ENCODE peak calls at places on chromosomes 13 and 19, in nine cellular contexts. One of them, this sample, is unnamed.
A peak's percentile ranks its signal among the peaks of the same experiment; 100 is the strongest.

GRCh38 chr13:101149735-101150380 is 266.4 kb downstream of the NALCN start:
- DNase-seq in cardiac fibroblast: peak; percentile 30
- DNase-seq in lower leg skin: no peak
- DNase-seq in tibial nerve: no peak
- DNase-seq in thoracic aorta: no peak
- DNase-seq in neural progenitor cell: peak; percentile 62
- DNase-seq in fibroblast of the aortic adventitia: peak; percentile 59
- DNase-seq in A549: peak; percentile 3
- DNase-seq in Caco-2: no peak
- DNase-seq in this sample: no peak

GRCh38 chr19:38812004-38812840 is 523 bp downstream of the LGALS4 start:
- DNase-seq in cardiac fibroblast: no peak
- DNase-seq in A549: no peak
- DNase-seq in lower leg skin: no peak
- DNase-seq in tibial nerve: no peak
- DNase-seq in thoracic aorta: no peak
- DNase-seq in neural progenitor cell: no peak
- DNase-seq in fibroblast of the aortic adventitia: no peak
- DNase-seq in Caco-2: no peak
- DNase-seq in this sample: no peak

GRCh38 chr13:93227906-93228801 is 1.5 kb downstream of the GPC6 start:
- DNase-seq in lower leg skin: no peak
- DNase-seq in cardiac fibroblast: peak; percentile 93
- DNase-seq in A549: no peak
- DNase-seq in thoracic aorta: no peak
- DNase-seq in fibroblast of the aortic adventitia: peak; percentile 90
- DNase-seq in Caco-2: no peak
- DNase-seq in tibial nerve: peak; percentile 51
- DNase-seq in neural progenitor cell: peak; percentile 93
- DNase-seq in this sample: peak; percentile 67

GRCh38 chr19:5953680-5954213 is 24.2 kb downstream of the RANBP3 start:
- DNase-seq in lower leg skin: no peak
- DNase-seq in tibial nerve: no peak
- DNase-seq in neural progenitor cell: no peak
- DNase-seq in cardiac fibroblast: no peak
- DNase-seq in fibroblast of the aortic adventitia: no peak
- DNase-seq in thoracic aorta: no peak
- DNase-seq in A549: no peak
- DNase-seq in Caco-2: no peak
- DNase-seq in this sample: no peak

GRCh38 chr19:45798995-45799517 is 6.4 kb upstream of the DMWD start:
- DNase-seq in neural progenitor cell: peak; percentile 72
- DNase-seq in cardiac fibroblast: peak; percentile 90
- DNase-seq in tibial nerve: peak; percentile 65
- DNase-seq in fibroblast of the aortic adventitia: peak; percentile 93
- DNase-seq in A549: peak; percentile 94
- DNase-seq in Caco-2: no peak
- DNase-seq in thoracic aorta: no peak
- DNase-seq in lower leg skin: no peak
- DNase-seq in this sample: peak; percentile 71

GRCh38 chr19:8143041-8143440 is 6.4 kb downstream of the FBN3 start:
- DNase-seq in thoracic aorta: no peak
- DNase-seq in fibroblast of the aortic adventitia: no peak
- DNase-seq in tibial nerve: no peak
- DNase-seq in A549: no peak
- DNase-seq in lower leg skin: no peak
- DNase-seq in neural progenitor cell: no peak
- DNase-seq in cardiac fibroblast: no peak
- DNase-seq in Caco-2: no peak
- DNase-seq in this sample: no peak

GRCh38 chr13:53217221-53217620 is 188.6 kb downstream of the OLFM4 start:
- DNase-seq in lower leg skin: no peak
- DNase-seq in fibroblast of the aortic adventitia: no peak
- DNase-seq in tibial nerve: no peak
- DNase-seq in A549: no peak
- DNase-seq in Caco-2: no peak
- DNase-seq in thoracic aorta: no peak
- DNase-seq in neural progenitor cell: no peak
- DNase-seq in cardiac fibroblast: no peak
- DNase-seq in this sample: no peak

GRCh38 chr13:111924676-111925075 is 142.3 kb upstream of the SOX1 start:
- DNase-seq in A549: no peak
- DNase-seq in Caco-2: no peak
- DNase-seq in neural progenitor cell: no peak
- DNase-seq in fibroblast of the aortic adventitia: no peak
- DNase-seq in thoracic aorta: no peak
- DNase-seq in tibial nerve: no peak
- DNase-seq in cardiac fibroblast: no peak
- DNase-seq in lower leg skin: no peak
- DNase-seq in this sample: no peak

GRCh38 chr19:10975374-10976036 is 14.7 kb downstream of the SMARCA4 start:
- DNase-seq in lower leg skin: no peak
- DNase-seq in neural progenitor cell: no peak
- DNase-seq in cardiac fibroblast: peak; percentile 85
- DNase-seq in tibial nerve: peak; percentile 48
- DNase-seq in A549: no peak
- DNase-seq in thoracic aorta: no peak
- DNase-seq in fibroblast of the aortic adventitia: peak; percentile 88
- DNase-seq in Caco-2: no peak
- DNase-seq in this sample: no peak

GRCh38 chr19:55341191-55342043 is 1.7 kb downstream of the KMT5C start:
- DNase-seq in Caco-2: peak; percentile 87
- DNase-seq in lower leg skin: no peak
- DNase-seq in thoracic aorta: no peak
- DNase-seq in A549: peak; percentile 93
- DNase-seq in tibial nerve: peak; percentile 39
- DNase-seq in neural progenitor cell: peak; percentile 93
- DNase-seq in cardiac fibroblast: peak; percentile 71
- DNase-seq in fibroblast of the aortic adventitia: peak; percentile 47
- DNase-seq in this sample: peak; percentile 50

GRCh38 chr13:41554626-41555386 is 97.5 kb downstream of the RGCC start:
- DNase-seq in tibial nerve: no peak
- DNase-seq in neural progenitor cell: no peak
- DNase-seq in Caco-2: no peak
- DNase-seq in A549: no peak
- DNase-seq in thoracic aorta: no peak
- DNase-seq in fibroblast of the aortic adventitia: no peak
- DNase-seq in lower leg skin: no peak
- DNase-seq in cardiac fibroblast: no peak
- DNase-seq in this sample: no peak

GRCh38 chr19:40614595-40615411 is 13.6 kb downstream of the LTBP4 start:
- DNase-seq in neural progenitor cell: peak; percentile 92
- DNase-seq in lower leg skin: peak; percentile 92
- DNase-seq in A549: no peak
- DNase-seq in thoracic aorta: no peak
- DNase-seq in fibroblast of the aortic adventitia: peak; percentile 95
- DNase-seq in cardiac fibroblast: peak; percentile 98
- DNase-seq in Caco-2: peak; percentile 94
- DNase-seq in tibial nerve: peak; percentile 92
- DNase-seq in this sample: no peak

GRCh38 chr19:55931936-55932386 is at the start of gene NLRP13:
- DNase-seq in cardiac fibroblast: no peak
- DNase-seq in Caco-2: no peak
- DNase-seq in tibial nerve: no peak
- DNase-seq in A549: no peak
- DNase-seq in lower leg skin: no peak
- DNase-seq in neural progenitor cell: no peak
- DNase-seq in fibroblast of the aortic adventitia: no peak
- DNase-seq in thoracic aorta: no peak
- DNase-seq in this sample: no peak

GRCh38 chr13:81172603-81173002 is 831.7 kb upstream of the SPRY2 start:
- DNase-seq in cardiac fibroblast: no peak
- DNase-seq in tibial nerve: no peak
- DNase-seq in lower leg skin: no peak
- DNase-seq in thoracic aorta: no peak
- DNase-seq in Caco-2: no peak
- DNase-seq in neural progenitor cell: no peak
- DNase-seq in A549: no peak
- DNase-seq in fibroblast of the aortic adventitia: no peak
- DNase-seq in this sample: no peak

DNA sequence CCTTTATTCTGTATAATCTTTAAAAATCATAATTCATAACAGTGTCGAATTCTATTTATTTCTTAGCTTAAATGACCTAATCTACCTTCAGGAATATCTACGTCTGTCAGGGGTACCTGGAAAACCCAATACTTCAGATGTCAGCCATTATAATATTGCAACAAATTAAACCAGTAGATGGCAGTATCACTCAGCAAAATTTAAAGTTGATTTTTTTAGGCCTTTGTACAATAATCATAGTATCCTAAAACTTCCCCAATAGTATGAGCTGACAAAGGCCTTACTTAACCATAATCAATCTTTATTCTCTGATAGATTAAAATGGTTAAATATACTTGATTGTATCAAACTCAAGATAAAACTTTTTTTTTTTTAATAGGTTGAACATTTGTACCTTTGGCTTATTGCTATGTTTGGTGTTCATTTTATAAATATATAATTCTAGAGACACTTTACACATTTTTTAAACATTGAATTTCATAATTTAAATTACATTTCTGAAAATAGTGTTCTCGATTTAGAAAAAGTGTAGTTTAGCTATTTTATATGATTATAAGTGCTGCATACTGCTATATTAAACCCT is 830.2 kb upstream of the SPRY2 start:
- DNase-seq in tibial nerve: no peak
- DNase-seq in neural progenitor cell: peak; percentile 18
- DNase-seq in fibroblast of the aortic adventitia: peak; percentile 37
- DNase-seq in lower leg skin: no peak
- DNase-seq in A549: no peak
- DNase-seq in cardiac fibroblast: peak; percentile 18
- DNase-seq in thoracic aorta: no peak
- DNase-seq in Caco-2: no peak
- DNase-seq in this sample: no peak
- TF ChIP-seq CTCF in tibial nerve: peak; percentile 34
- TF ChIP-seq CTCF in neural progenitor cell: peak; percentile 78
- TF ChIP-seq CTCF in fibroblast of the aortic adventitia: peak; percentile 50
- TF ChIP-seq CTCF in lower leg skin: no peak
- TF ChIP-seq CTCF in A549: peak; percentile 49
- TF ChIP-seq CTCF in cardiac fibroblast: peak; percentile 33
- TF ChIP-seq CTCF in thoracic aorta: no peak
- TF ChIP-seq CTCF in Caco-2: peak; percentile 51
- TF ChIP-seq CTCF in this sample: peak; percentile 89

GRCh38 chr13:50053844-50054243 is 38.6 kb downstream of the KCNRG start:
- DNase-seq in thoracic aorta: no peak
- DNase-seq in tibial nerve: no peak
- DNase-seq in neural progenitor cell: no peak
- DNase-seq in Caco-2: no peak
- DNase-seq in A549: no peak
- DNase-seq in fibroblast of the aortic adventitia: no peak
- DNase-seq in lower leg skin: no peak
- DNase-seq in cardiac fibroblast: no peak
- DNase-seq in this sample: no peak
- TF ChIP-seq CTCF in thoracic aorta: no peak
- TF ChIP-seq CTCF in tibial nerve: no peak
- TF ChIP-seq CTCF in neural progenitor cell: no peak
- TF ChIP-seq CTCF in Caco-2: no peak
- TF ChIP-seq CTCF in A549: no peak
- TF ChIP-seq CTCF in fibroblast of the aortic adventitia: no peak
- TF ChIP-seq CTCF in lower leg skin: no peak
- TF ChIP-seq CTCF in cardiac fibroblast: no peak
- TF ChIP-seq CTCF in this sample: no peak

GRCh38 chr19:3483226-3483628 is at the start of gene SMIM44:
- DNase-seq in neural progenitor cell: no peak
- DNase-seq in cardiac fibroblast: no peak
- DNase-seq in lower leg skin: no peak
- DNase-seq in thoracic aorta: no peak
- DNase-seq in Caco-2: no peak
- DNase-seq in A549: no peak
- DNase-seq in tibial nerve: no peak
- DNase-seq in fibroblast of the aortic adventitia: no peak
- DNase-seq in this sample: no peak
- TF ChIP-seq CTCF in neural progenitor cell: no peak
- TF ChIP-seq CTCF in cardiac fibroblast: no peak
- TF ChIP-seq CTCF in lower leg skin: no peak
- TF ChIP-seq CTCF in thoracic aorta: no peak
- TF ChIP-seq CTCF in Caco-2: no peak
- TF ChIP-seq CTCF in A549: no peak
- TF ChIP-seq CTCF in tibial nerve: no peak
- TF ChIP-seq CTCF in fibroblast of the aortic adventitia: no peak
- TF ChIP-seq CTCF in this sample: no peak

GRCh38 chr13:44574466-44574855 is 1.7 kb downstream of the TSC22D1 start:
- DNase-seq in A549: no peak
- DNase-seq in tibial nerve: no peak
- DNase-seq in fibroblast of the aortic adventitia: no peak
- DNase-seq in neural progenitor cell: peak; percentile 15
- DNase-seq in cardiac fibroblast: peak; percentile 19
- DNase-seq in Caco-2: no peak
- DNase-seq in thoracic aorta: no peak
- DNase-seq in lower leg skin: no peak
- DNase-seq in this sample: no peak

GRCh38 chr13:44573071-44573470 is 3.1 kb downstream of the TSC22D1 start:
- DNase-seq in A549: no peak
- DNase-seq in Caco-2: no peak
- DNase-seq in cardiac fibroblast: no peak
- DNase-seq in thoracic aorta: no peak
- DNase-seq in tibial nerve: no peak
- DNase-seq in neural progenitor cell: peak; percentile 60
- DNase-seq in lower leg skin: no peak
- DNase-seq in fibroblast of the aortic adventitia: no peak
- DNase-seq in this sample: no peak

GRCh38 chr13:44575035-44575434 is 1.1 kb downstream of the TSC22D1 start:
- DNase-seq in fibroblast of the aortic adventitia: no peak
- DNase-seq in neural progenitor cell: no peak
- DNase-seq in cardiac fibroblast: no peak
- DNase-seq in Caco-2: no peak
- DNase-seq in tibial nerve: no peak
- DNase-seq in lower leg skin: no peak
- DNase-seq in thoracic aorta: no peak
- DNase-seq in A549: no peak
- DNase-seq in this sample: no peak

GRCh38 chr13:44575741-44576395 is at the start of gene TSC22D1:
- DNase-seq in fibroblast of the aortic adventitia: peak; percentile 58
- DNase-seq in A549: peak; percentile 17
- DNase-seq in Caco-2: no peak
- DNase-seq in thoracic aorta: no peak
- DNase-seq in tibial nerve: peak; percentile 34
- DNase-seq in lower leg skin: peak; percentile 25
- DNase-seq in cardiac fibroblast: peak; percentile 66
- DNase-seq in neural progenitor cell: peak; percentile 66
- DNase-seq in this sample: peak; percentile 37

DNA sequence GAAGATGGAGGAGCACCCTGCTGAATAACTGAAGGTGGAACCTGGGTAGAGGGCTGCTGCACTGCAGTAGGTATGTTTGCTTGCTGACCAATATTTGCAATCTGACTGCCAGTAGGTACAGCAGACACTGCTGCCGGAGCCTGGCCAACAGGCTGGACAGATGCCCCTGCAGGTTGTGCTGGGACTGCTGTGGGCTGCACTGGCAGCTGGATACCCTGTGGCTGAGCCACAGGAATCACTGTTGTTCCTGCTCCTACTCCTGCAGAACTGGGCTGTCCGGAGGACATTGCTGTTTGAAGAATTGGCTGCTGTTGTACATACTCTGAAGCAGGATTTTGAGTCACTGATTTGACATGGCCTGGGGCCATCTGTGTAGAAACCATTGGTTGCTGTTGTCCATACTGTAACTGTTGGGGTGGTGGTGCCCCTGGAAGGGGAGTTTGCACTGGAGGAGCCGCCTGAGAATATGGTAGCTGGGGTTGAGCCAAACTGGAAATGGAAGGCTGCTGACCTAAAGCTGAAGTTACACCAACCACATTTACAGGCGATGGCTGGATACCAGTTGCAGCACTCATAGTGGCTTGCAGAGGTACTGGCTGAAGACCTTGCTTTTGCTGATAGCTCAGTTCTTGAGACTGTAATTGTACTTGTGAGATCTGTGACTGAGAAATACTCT is 2.2 kb downstream of the TSC22D1 start:
- DNase-seq in A549: peak; percentile 21
- DNase-seq in tibial nerve: no peak
- DNase-seq in neural progenitor cell: peak; percentile 60
- DNase-seq in fibroblast of the aortic adventitia: peak; percentile 66
- DNase-seq in Caco-2: no peak
- DNase-seq in cardiac fibroblast: peak; percentile 66
- DNase-seq in lower leg skin: no peak
- DNase-seq in thoracic aorta: no peak
- DNase-seq in this sample: no peak
- TF ChIP-seq CTCF in A549: no peak
- TF ChIP-seq CTCF in tibial nerve: peak; percentile 22
- TF ChIP-seq CTCF in neural progenitor cell: peak; percentile 51
- TF ChIP-seq CTCF in fibroblast of the aortic adventitia: peak; percentile 70
- TF ChIP-seq CTCF in Caco-2: peak; percentile 54
- TF ChIP-seq CTCF in cardiac fibroblast: peak; percentile 35
- TF ChIP-seq CTCF in lower leg skin: no peak
- TF ChIP-seq CTCF in thoracic aorta: peak; percentile 47
- TF ChIP-seq CTCF in this sample: peak; percentile 58